ENCODE peak calls at places on chromosomes 7 and 10, in ten cellular contexts. A is endothelial cell, W is OCI-LY7, D is epithelial cell of proximal tubule, R is mesothelial cell of epicardium, T is right lobe of liver, G is endothelial cell of umbilical vein, S is stomach, Z is GM13976, V is fibroblast of lung. K is an unnamed sample.

GRCh38 chr10:75592888-75593643 is 161.6 kb downstream of the LRMDA start:
- DNase-seq in A (no peak), Z (no peak), G (peak), W (no peak), T (no peak), S (no peak), D (no peak), V (no peak), R (no peak), K (no peak)

GRCh38 chr10:77609781-77610272 is 27.8 kb downstream of the KCNMA1 start:
- DNase-seq in A (no peak), D (no peak), R (no peak), T (no peak), V (no peak), Z (peak), G (no peak), W (no peak), S (no peak), K (no peak)

GRCh38 chr7:44587843-44588711 is 6.0 kb upstream of the TMED4 start:
- DNase-seq in Z (no peak), W (peak), G (peak), R (no peak), D (no peak), S (peak), V (peak), T (no peak), A (peak), K (no peak)

GRCh38 chr10:43254199-43254730 is 12.6 kb downstream of the RASGEF1A start:
- DNase-seq in D (no peak), G (no peak), V (no peak), A (no peak), S (peak), R (no peak), Z (peak), W (no peak), T (peak), K (no peak)

GRCh38 chr7:28419717-28420116 is 7.4 kb downstream of the CREB5 start:
- DNase-seq in T (no peak), A (no peak), S (no peak), V (peak), Z (no peak), D (no peak), R (no peak), W (no peak), G (no peak), K (no peak)

GRCh38 chr7:129569811-129570215 is 41.7 kb upstream of the NRF1 start:
- DNase-seq in D (peak), A (no peak), R (no peak), V (peak), S (peak), W (no peak), T (no peak), Z (no peak), G (no peak), K (peak)

GRCh38 chr10:111875760-111876159 is 307.8 kb downstream of the GPAM start:
- DNase-seq in T (no peak), S (no peak), W (no peak), Z (no peak), A (no peak), G (no peak), D (no peak), R (no peak), V (peak), K (no peak)

GRCh38 chr7:106891545-106892410 is 26.7 kb downstream of the PIK3CG start:
- DNase-seq in R (no peak), Z (no peak), A (no peak), G (no peak), S (no peak), T (no peak), V (no peak), W (no peak), D (no peak), K (no peak)

GRCh38 chr10:98078774-98079173 is 48.4 kb upstream of the CRTAC1 start:
- DNase-seq in S (no peak), W (no peak), T (no peak), D (no peak), V (no peak), G (peak), A (no peak), R (no peak), Z (no peak), K (no peak)

GRCh38 chr7:98559958-98560357 is 57.1 kb upstream of the NPTX2 start:
- DNase-seq in R (no peak), D (no peak), A (no peak), Z (no peak), T (no peak), S (no peak), V (no peak), G (no peak), W (peak), K (no peak)

GRCh38 chr10:49162761-49163160 is 25.4 kb downstream of the TMEM273 start:
- DNase-seq in T (no peak), A (no peak), G (no peak), D (no peak), Z (no peak), S (no peak), W (no peak), R (no peak), V (no peak), K (no peak)

GRCh38 chr10:44723654-44724053 is 187.5 kb upstream of the TMEM72 start:
- DNase-seq in T (no peak), D (no peak), A (no peak), R (no peak), Z (no peak), V (peak), S (no peak), G (no peak), W (no peak), K (no peak)

GRCh38 chr7:40428421-40428820 is 293.6 kb downstream of the SUGCT start:
- DNase-seq in A (no peak), S (no peak), W (no peak), Z (no peak), D (no peak), G (no peak), V (no peak), T (no peak), R (no peak), K (no peak)

GRCh38 chr10:22437620-22438588 is 92.6 kb downstream of the SPAG6 start:
- DNase-seq in S (peak), W (no peak), G (no peak), R (peak), A (no peak), V (peak), T (no peak), D (no peak), Z (peak), K (no peak)

GRCh38 chr7:135716677-135717238 is 11.2 kb downstream of the SLC13A4 start:
- DNase-seq in R (no peak), T (no peak), Z (no peak), G (peak), A (no peak), D (peak), S (no peak), W (no peak), V (peak), K (no peak)

GRCh38 chr7:126682176-126682575 is 570.6 kb downstream of the GRM8 start:
- DNase-seq in T (no peak), W (no peak), S (no peak), G (no peak), A (no peak), D (no peak), V (no peak), Z (no peak), R (no peak), K (no peak)

GRCh38 chr7:124124201-124124600 is 91.3 kb upstream of the TMEM229A start:
- DNase-seq in Z (no peak), A (no peak), R (no peak), S (no peak), V (no peak), G (peak), D (no peak), W (no peak), T (no peak), K (no peak)

GRCh38 chr7:16062269-16062668 is 359.1 kb downstream of the CRPPA start:
- DNase-seq in D (no peak), W (no peak), S (no peak), G (peak), V (peak), Z (no peak), T (no peak), R (no peak), A (no peak), K (no peak)

GRCh38 chr7:87574630-87575029 is 26.1 kb downstream of the ABCB1 start:
- DNase-seq in D (no peak), W (no peak), T (no peak), A (no peak), Z (peak), V (peak), G (peak), S (no peak), R (no peak), K (peak)

DNA sequence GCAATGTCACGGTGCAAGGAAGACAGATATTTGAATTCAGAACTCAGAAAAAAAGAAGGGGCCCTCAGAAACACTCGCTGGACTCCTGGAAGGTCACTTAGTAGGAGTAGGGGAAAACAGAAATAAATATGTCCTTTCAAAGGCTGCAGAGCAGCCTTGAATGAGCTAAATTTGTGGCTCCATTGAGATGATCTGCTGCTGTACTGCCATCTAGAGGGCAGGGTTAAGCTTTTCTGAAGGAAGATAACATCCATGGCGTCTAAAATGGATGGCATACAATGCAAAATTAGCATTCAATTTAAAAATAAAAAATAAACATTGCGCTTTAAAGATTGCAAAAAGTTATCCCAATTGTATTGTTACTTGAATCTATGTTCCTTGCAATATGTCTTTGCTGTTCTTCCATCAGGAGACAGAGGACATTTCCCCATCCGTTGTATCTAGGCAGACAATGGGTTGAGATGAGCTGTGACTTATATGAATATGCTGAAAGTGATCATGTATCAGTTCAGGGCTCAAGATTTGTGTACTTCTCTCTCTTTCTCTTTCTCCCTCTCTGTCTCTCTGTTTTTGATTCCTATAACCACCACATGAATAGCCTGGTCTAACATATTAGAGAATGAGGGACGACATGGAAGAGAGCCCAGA is 642.2 kb downstream of the SH2D4B start:
- DNase-seq in W (peak), V (no peak), D (no peak), Z (peak), A (peak), G (peak), S (no peak), T (no peak), R (no peak), K (peak)
- TF ChIP-seq CTCF in W (peak), V (no peak), D (peak), Z (peak), A (peak), G (peak), S (no peak), T (peak), R (no peak), K (peak)

GRCh38 chr10:90893190-90893589 is 21.4 kb downstream of the RPP30 start:
- DNase-seq in T (no peak), G (no peak), Z (no peak), S (no peak), D (no peak), W (no peak), A (no peak), R (no peak), V (no peak), K (no peak)
- TF ChIP-seq CTCF in T (no peak), G (no peak), Z (no peak), S (no peak), D (no peak), W (no peak), A (no peak), R (no peak), V (no peak), K (no peak)

DNA sequence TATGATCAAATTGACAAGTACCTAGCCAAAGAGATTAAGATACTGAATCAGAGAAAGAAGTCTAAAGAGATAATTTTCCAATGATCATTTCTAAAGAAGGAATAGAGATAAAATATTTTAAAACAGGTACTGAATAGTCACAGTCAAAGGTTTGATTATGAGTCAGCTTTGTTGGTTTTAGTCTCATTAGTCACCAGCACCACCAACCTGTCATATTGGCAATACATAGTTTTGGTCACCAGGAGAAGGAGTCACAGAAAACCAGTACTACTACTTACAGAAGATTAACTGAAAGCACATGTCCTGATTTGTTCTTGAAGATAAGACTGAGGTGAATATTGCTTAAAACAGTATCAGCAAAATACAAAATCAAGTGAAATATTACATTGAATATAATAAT is 34.6 kb downstream of the ZEB1 start:
- DNase-seq in W (no peak), G (peak), Z (peak), R (no peak), T (no peak), V (peak), A (no peak), D (peak), S (no peak), K (peak)
- TF ChIP-seq CTCF in W (no peak), G (no peak), Z (no peak), R (no peak), T (peak), V (no peak), A (no peak), D (peak), S (no peak), K (peak)

DNA sequence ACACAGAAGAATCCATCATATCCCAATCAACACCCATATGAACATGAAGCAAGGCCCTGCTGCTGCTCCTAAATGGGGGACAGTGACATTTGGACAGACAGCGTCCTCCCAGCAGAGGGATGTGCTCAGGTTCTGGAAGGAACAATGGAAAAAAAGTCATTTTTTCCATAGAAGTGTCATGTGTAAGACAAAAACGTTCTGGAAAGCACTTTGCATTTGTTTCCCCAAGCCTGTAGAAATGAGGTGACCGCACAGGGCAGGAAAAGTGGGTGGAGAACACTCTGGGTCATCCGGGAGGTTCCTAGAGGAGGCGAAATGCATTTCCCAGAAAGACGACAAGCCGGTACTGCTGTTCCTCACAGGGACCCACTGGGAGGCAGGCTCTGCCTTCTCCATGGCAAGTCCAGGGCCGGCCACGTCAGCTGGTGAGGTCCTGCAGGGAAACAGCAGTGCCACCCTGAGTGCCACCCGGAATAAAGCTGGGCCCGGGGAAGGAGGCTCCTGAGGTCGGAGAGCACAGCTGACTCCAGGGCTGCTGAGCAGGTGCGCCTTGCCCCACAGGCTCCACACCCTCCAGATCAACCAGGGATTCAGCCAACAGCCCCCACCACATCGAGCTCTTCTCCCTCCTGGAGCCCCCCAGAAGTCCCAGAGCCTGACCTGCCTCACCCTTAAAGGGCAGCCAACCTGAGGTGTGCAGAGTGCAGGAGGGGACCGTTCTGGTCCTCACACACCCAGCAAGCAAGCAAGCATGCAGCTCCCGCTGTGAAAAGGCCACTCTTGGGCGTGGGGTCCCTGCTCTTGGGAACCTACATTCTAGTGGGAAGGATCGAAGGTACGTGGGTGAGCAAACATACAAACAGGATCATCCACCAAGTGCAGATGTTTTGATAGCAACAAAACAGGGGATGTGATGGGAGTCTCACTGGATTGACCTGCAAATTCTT is 28.8 kb upstream of the INPP5A start:
- DNase-seq in W (no peak), S (peak), R (no peak), Z (peak), V (no peak), D (no peak), G (no peak), A (no peak), T (no peak), K (no peak)
- TF ChIP-seq CTCF in W (no peak), S (peak), R (no peak), Z (no peak), V (no peak), D (no peak), G (no peak), A (no peak), T (no peak), K (no peak)

DNA sequence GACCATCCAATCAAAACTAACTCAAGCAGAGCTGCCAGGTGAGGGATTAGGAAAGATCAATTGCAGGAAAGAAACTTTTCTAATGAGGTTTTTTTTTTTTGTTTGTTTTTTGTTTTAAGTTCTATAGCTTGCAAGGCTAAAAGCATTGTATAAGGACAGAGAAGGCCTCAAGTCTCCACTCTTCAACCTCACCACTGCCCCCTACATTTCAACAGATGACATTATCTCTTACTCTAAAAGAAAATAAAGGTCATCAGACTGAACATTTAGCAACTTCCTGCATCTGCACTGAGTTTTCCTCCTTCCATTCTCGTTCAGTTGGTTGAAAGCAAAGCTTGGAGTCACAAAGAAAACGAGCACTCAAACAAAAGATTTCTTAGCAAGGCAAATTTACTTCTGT is 45.2 kb upstream of the EXOC4 start:
- DNase-seq in R (no peak), V (no peak), A (no peak), S (no peak), W (peak), G (no peak), T (no peak), Z (peak), D (no peak), K (no peak)
- TF ChIP-seq CTCF in R (no peak), V (peak), A (no peak), S (no peak), W (peak), G (peak), T (no peak), Z (no peak), D (peak), K (no peak)

GRCh38 chr7:134434701-134435100 is 24.2 kb downstream of the AKR1B1 start:
- DNase-seq in Z (no peak), D (no peak), S (no peak), V (no peak), R (no peak), A (no peak), T (no peak), W (no peak), G (no peak), K (no peak)

GRCh38 chr7:134431805-134432204 is 27.1 kb downstream of the AKR1B1 start:
- DNase-seq in W (no peak), A (no peak), D (no peak), T (no peak), Z (no peak), R (no peak), G (no peak), S (peak), V (no peak), K (no peak)

GRCh38 chr7:134432296-134433152 is 26.4 kb downstream of the AKR1B1 start:
- DNase-seq in T (peak), A (peak), G (peak), R (peak), D (peak), W (peak), V (peak), S (peak), Z (peak), K (peak)

GRCh38 chr7:134433430-134433829 is 25.5 kb downstream of the AKR1B1 start:
- DNase-seq in A (no peak), G (no peak), V (no peak), W (no peak), R (no peak), S (no peak), T (no peak), Z (no peak), D (no peak), K (no peak)

GRCh38 chr7:134435161-134435920 is 23.6 kb downstream of the AKR1B1 start:
- DNase-seq in V (peak), W (no peak), Z (no peak), R (no peak), S (no peak), T (no peak), A (no peak), D (no peak), G (no peak), K (no peak)
- TF ChIP-seq CTCF in V (no peak), W (no peak), Z (no peak), R (no peak), S (no peak), T (no peak), A (no peak), D (no peak), G (no peak), K (no peak)

DNA sequence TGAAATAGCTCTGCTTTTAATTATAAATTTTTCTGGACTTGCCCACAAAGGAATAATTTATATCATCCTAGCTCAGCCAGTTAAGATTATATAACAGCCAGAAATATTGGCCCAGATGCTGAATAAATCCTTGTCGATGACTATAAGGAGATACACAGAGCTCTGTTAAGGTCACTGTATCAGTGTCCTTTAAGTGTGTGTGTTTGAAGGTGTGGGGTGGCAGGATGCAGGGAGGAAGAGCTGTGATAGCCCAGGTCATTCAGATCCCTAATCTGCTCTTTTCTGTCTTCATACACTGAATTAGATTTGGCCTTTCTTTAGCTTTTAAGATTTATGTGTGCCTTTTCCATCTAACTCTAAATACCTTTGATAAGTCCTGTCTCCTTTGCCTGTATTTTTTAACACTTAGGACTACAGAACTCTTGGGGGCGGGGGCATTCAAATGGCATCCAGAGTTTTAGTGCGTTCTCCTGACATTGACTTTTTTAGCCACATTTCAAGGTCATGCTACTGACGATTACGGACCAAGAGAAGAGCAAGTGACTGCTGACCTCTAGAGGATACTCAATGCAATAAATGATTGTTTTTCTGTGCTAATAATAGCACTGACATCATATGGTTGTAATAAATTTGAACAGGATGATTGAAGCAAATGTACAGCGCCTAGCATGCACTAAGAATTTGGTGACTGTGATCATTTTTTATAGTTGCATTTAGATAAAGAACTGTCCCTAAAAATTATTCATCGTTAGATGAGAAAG is 172.3 kb downstream of the CACNB2 start:
- DNase-seq in G (no peak), R (no peak), V (peak), A (no peak), D (no peak), S (no peak), W (peak), Z (peak), T (no peak), K (peak)
- TF ChIP-seq CTCF in G (no peak), R (no peak), V (peak), A (peak), D (peak), S (no peak), W (peak), Z (no peak), T (peak), K (peak)